ENCODE peak calls at places on chromosomes 6 and 20, in ten cellular contexts. F is iris pigment epithelial cell; D is heart left ventricle; C is astrocyte; Y is T-helper 2 cell; I is upper lobe of left lung; U is NCI-H2029 treated with DMSO at 0.1 percent for 48 hours; L is activated CD4-positive, alpha-beta T cell treated with anti-CD3 and anti-CD28 coated beads, Interleukin-2, amount 50 U/mL, for 1 hour; X is KBM-7; S is cardiac septum. P is an unnamed sample.

GRCh38 chr6:170017603-170018274 is 266.3 kb downstream of the ERMARD start:
- DNase-seq in F (no peak), D (no peak), C (no peak), Y (no peak), I (peak), U (no peak), L (no peak), X (no peak), S (no peak), P (no peak)

GRCh38 chr6:108556250-108556649 is 4.5 kb upstream of the FOXO3 start:
- DNase-seq in F (no peak), D (no peak), C (no peak), Y (no peak), I (no peak), U (no peak), L (no peak), X (no peak), S (no peak), P (no peak)

GRCh38 chr6:43368517-43369160 is 808 bp downstream of the ZNF318 start:
- DNase-seq in F (peak), D (peak), C (peak), Y (no peak), I (peak), U (no peak), L (no peak), X (peak), S (no peak), P (peak)

GRCh38 chr6:118810420-118811027 is 83.4 kb upstream of the ASF1A start:
- DNase-seq in F (no peak), D (no peak), C (no peak), Y (peak), I (peak), U (no peak), L (peak), X (peak), S (no peak), P (no peak)

GRCh38 chr6:155505560-155505959 is 49.9 kb upstream of the NOX3 start:
- DNase-seq in F (no peak), D (no peak), C (peak), Y (no peak), I (no peak), U (no peak), L (no peak), X (no peak), S (no peak), P (no peak)

GRCh38 chr6:119129148-119129967 is 50.9 kb upstream of the FAM184A start:
- DNase-seq in F (peak), D (no peak), C (peak), Y (no peak), I (no peak), U (peak), L (no peak), X (peak), S (no peak), P (peak)

GRCh38 chr20:46898433-46898832 is 3.8 kb downstream of the EYA2 start:
- DNase-seq in F (no peak), D (no peak), C (no peak), Y (no peak), I (no peak), U (peak), L (no peak), X (no peak), S (no peak), P (no peak)

GRCh38 chr6:152776833-152777232 is 26.2 kb downstream of the VIP start:
- DNase-seq in F (no peak), D (no peak), C (no peak), Y (no peak), I (no peak), U (no peak), L (no peak), X (no peak), S (no peak), P (no peak)

GRCh38 chr20:20663841-20664240 is 48.6 kb downstream of the RALGAPA2 start:
- DNase-seq in F (peak), D (no peak), C (no peak), Y (no peak), I (no peak), U (no peak), L (no peak), X (no peak), S (no peak), P (no peak)

GRCh38 chr6:157912326-157912725 is 69.3 kb upstream of the SYNJ2 start:
- DNase-seq in F (peak), D (no peak), C (peak), Y (no peak), I (no peak), U (no peak), L (no peak), X (no peak), S (no peak), P (no peak)

GRCh38 chr6:19320066-19320465 is 517.1 kb upstream of the ID4 start:
- DNase-seq in F (no peak), D (no peak), C (no peak), Y (no peak), I (no peak), U (no peak), L (no peak), X (no peak), S (no peak), P (no peak)

GRCh38 chr6:119952696-119953095 is 603.1 kb upstream of the MAN1A1 start:
- DNase-seq in F (no peak), D (no peak), C (no peak), Y (no peak), I (no peak), U (no peak), L (no peak), X (no peak), S (no peak), P (no peak)

GRCh38 chr20:44028868-44029847 is 114.5 kb downstream of the TOX2 start:
- DNase-seq in F (no peak), D (no peak), C (no peak), Y (no peak), I (no peak), U (no peak), L (no peak), X (peak), S (peak), P (no peak)

GRCh38 chr6:40947876-40948514 is 91.0 kb downstream of the UNC5CL start:
- DNase-seq in F (peak), D (no peak), C (peak), Y (no peak), I (no peak), U (no peak), L (no peak), X (no peak), S (no peak), P (no peak)

GRCh38 chr6:35014341-35014740 is 125.3 kb downstream of the ANKS1A start:
- DNase-seq in F (no peak), D (no peak), C (no peak), Y (no peak), I (no peak), U (no peak), L (no peak), X (no peak), S (no peak), P (no peak)

GRCh38 chr20:21234816-21235215 is 68.3 kb upstream of the XRN2 start:
- DNase-seq in F (no peak), D (no peak), C (no peak), Y (no peak), I (no peak), U (no peak), L (no peak), X (no peak), S (no peak), P (no peak)

GRCh38 chr20:51404297-51405060 is 138.0 kb downstream of the NFATC2 start:
- DNase-seq in F (peak), D (no peak), C (peak), Y (peak), I (peak), U (no peak), L (peak), X (no peak), S (no peak), P (no peak)

GRCh38 chr6:159788757-159789376 is 535 bp downstream of the TCP1 start:
- DNase-seq in F (peak), D (peak), C (peak), Y (no peak), I (peak), U (no peak), L (peak), X (no peak), S (peak), P (no peak)

GRCh38 chr6:127914240-127914639 is 13.4 kb upstream of the THEMIS start:
- DNase-seq in F (peak), D (no peak), C (no peak), Y (no peak), I (no peak), U (no peak), L (no peak), X (no peak), S (no peak), P (no peak)

GRCh38 chr20:58233881-58234528 is 5.6 kb upstream of the ANKRD60 start:
- DNase-seq in F (no peak), D (no peak), C (no peak), Y (no peak), I (no peak), U (no peak), L (peak), X (peak), S (no peak), P (no peak)

GRCh38 chr6:105898286-105898685 is 187.8 kb upstream of the PRDM1 start:
- DNase-seq in F (peak), D (no peak), C (peak), Y (no peak), I (no peak), U (no peak), L (no peak), X (no peak), S (no peak), P (no peak)

GRCh38 chr6:123808556-123808955 is 4.9 kb downstream of the NKAIN2 start:
- DNase-seq in F (no peak), D (no peak), C (no peak), Y (no peak), I (no peak), U (peak), L (no peak), X (no peak), S (no peak), P (peak)

GRCh38 chr6:12265795-12266194 is 24.4 kb upstream of the EDN1 start:
- DNase-seq in F (peak), D (no peak), C (peak), Y (no peak), I (peak), U (no peak), L (no peak), X (no peak), S (no peak), P (no peak)

GRCh38 chr6:124967444-124967843 is 5.2 kb downstream of the RNF217 start:
- DNase-seq in F (peak), D (no peak), C (no peak), Y (no peak), I (no peak), U (no peak), L (no peak), X (no peak), S (no peak), P (no peak)